ENCODE peak calls at places on chromosomes 6 and 20, in eight cellular contexts. D is nucleus accumbens, A is naive B cell, J is T follicular helper cell, L is AG04450, M is T-helper 2 cell, Y is hypothalamus, W is H1. Z is an unnamed sample.

GRCh38 chr6:84220809-84221409 is 6.5 kb downstream of the CEP162 start:
- DNase-seq in D (no peak), A (peak; percentile 9), J (no peak), L (no peak), M (no peak), Y (no peak), W (no peak), Z (no peak)

GRCh38 chr6:136510782-136511181 is 39.4 kb downstream of the MAP7 start:
- DNase-seq in D (no peak), A (no peak), J (no peak), L (no peak), M (no peak), Y (no peak), W (peak; percentile 1), Z (no peak)

GRCh38 chr6:45677381-45677992 is 299.8 kb upstream of the SUPT3H start:
- DNase-seq in D (peak; percentile 29), A (peak; percentile 86), J (no peak), L (no peak), M (no peak), Y (no peak), W (no peak), Z (no peak)

GRCh38 chr6:134787261-134787871 is 162.5 kb downstream of the ALDH8A1 start:
- DNase-seq in D (no peak), A (no peak), J (no peak), L (no peak), M (no peak), Y (no peak), W (no peak), Z (no peak)

GRCh38 chr20:54128175-54128574 is 45.6 kb downstream of the CYP24A1 start:
- DNase-seq in D (no peak), A (no peak), J (no peak), L (no peak), M (no peak), Y (no peak), W (no peak), Z (no peak)

GRCh38 chr6:140850438-140850837 is 1282.3 kb upstream of the GJE1 start:
- DNase-seq in D (no peak), A (no peak), J (no peak), L (no peak), M (no peak), Y (no peak), W (no peak), Z (no peak)

GRCh38 chr20:44110816-44111568 is 76.0 kb downstream of the JPH2 start:
- DNase-seq in D (no peak), A (no peak), J (no peak), L (no peak), M (no peak), Y (no peak), W (no peak), Z (no peak)

GRCh38 chr6:12036766-12037165 is 24.7 kb downstream of the HIVEP1 start:
- DNase-seq in D (no peak), A (no peak), J (no peak), L (no peak), M (no peak), Y (no peak), W (no peak), Z (no peak)

GRCh38 chr20:36145877-36146707 is 8.4 kb upstream of the EPB41L1 start:
- DNase-seq in D (no peak), A (no peak), J (no peak), L (no peak), M (no peak), Y (no peak), W (no peak), Z (no peak)

GRCh38 chr6:8930009-8930408 is 494.7 kb upstream of the SLC35B3 start:
- DNase-seq in D (no peak), A (no peak), J (no peak), L (no peak), M (no peak), Y (no peak), W (no peak), Z (no peak)

GRCh38 chr6:41092421-41093140 is 19.8 kb downstream of the NFYA start:
- DNase-seq in D (no peak), A (no peak), J (no peak), L (no peak), M (no peak), Y (no peak), W (no peak), Z (no peak)

GRCh38 chr20:40962733-40963504 is 65.7 kb upstream of the TOP1 start:
- DNase-seq in D (peak; percentile 41), A (peak; percentile 66), J (peak; percentile 55), L (no peak), M (peak; percentile 53), Y (peak; percentile 4), W (peak; percentile 91), Z (no peak)

GRCh38 chr20:2509468-2509781 is 710 bp upstream of the ZNF343 start:
- DNase-seq in D (no peak), A (no peak), J (no peak), L (no peak), M (no peak), Y (no peak), W (no peak), Z (no peak)

GRCh38 chr20:16476032-16476431 is 97.2 kb downstream of the KIF16B start:
- DNase-seq in D (no peak), A (peak; percentile 35), J (no peak), L (no peak), M (no peak), Y (no peak), W (no peak), Z (no peak)

GRCh38 chr20:48657426-48658197 is 170.2 kb downstream of the PREX1 start:
- DNase-seq in D (peak; percentile 79), A (peak; percentile 69), J (peak; percentile 53), L (peak; percentile 53), M (peak; percentile 30), Y (no peak), W (peak; percentile 75), Z (no peak)

GRCh38 chr6:25889877-25890853 is 16.1 kb upstream of the SLC17A3 start:
- DNase-seq in D (no peak), A (no peak), J (no peak), L (no peak), M (no peak), Y (no peak), W (no peak), Z (no peak)

GRCh38 chr6:98287876-98288275 is 546.5 kb upstream of the POU3F2 start:
- DNase-seq in D (no peak), A (no peak), J (no peak), L (no peak), M (no peak), Y (no peak), W (no peak), Z (no peak)

GRCh38 chr6:31114970-31115849 is 610 bp downstream of the PSORS1C1 start:
- DNase-seq in D (no peak), A (no peak), J (no peak), L (no peak), M (no peak), Y (no peak), W (no peak), Z (no peak)

GRCh38 chr6:111794300-111794699 is 79.0 kb downstream of the FYN start:
- DNase-seq in D (no peak), A (no peak), J (no peak), L (no peak), M (no peak), Y (no peak), W (no peak), Z (no peak)

GRCh38 chr20:54140067-54140466 is 33.7 kb downstream of the CYP24A1 start:
- DNase-seq in D (no peak), A (no peak), J (no peak), L (no peak), M (no peak), Y (no peak), W (no peak), Z (no peak)